ENCODE peak calls at places on chromosome X, in seven cellular contexts. T, W, J, P, G, N and R are unnamed samples.

GRCh38 chrX:105882581-105883275 is 60.4 kb downstream of the NRK start:
- DNase-seq in J (no peak), N (no peak), P (no peak), W (peak), T (no peak), G (no peak), R (no peak)

GRCh38 chrX:108223606-108224005 is 132.0 kb downstream of the ATG4A start:
- DNase-seq in J (no peak), T (no peak), W (no peak), N (no peak), G (no peak), P (no peak), R (no peak)

GRCh38 chrX:153970398-153971123 is 1.1 kb downstream of the HCFC1 start:
- DNase-seq in G (peak), J (peak), P (peak), T (no peak), W (peak), N (peak), R (no peak)

GRCh38 chrX:154517101-154517781 is 1.2 kb upstream of the FAM3A start:
- DNase-seq in J (peak), P (no peak), W (no peak), G (peak), T (no peak), N (no peak), R (no peak)

GRCh38 chrX:139204903-139205667 is 325.5 kb upstream of the F9 start:
- DNase-seq in N (peak), J (no peak), T (no peak), G (peak), W (no peak), P (peak), R (peak)

GRCh38 chrX:123859409-123859827 is 435 bp upstream of the XIAP start:
- DNase-seq in P (peak), G (peak), N (no peak), W (no peak), T (peak), J (no peak), R (no peak)

GRCh38 chrX:44872319-44872816 is 620 bp upstream of the KDM6A start:
- DNase-seq in P (no peak), W (peak), N (peak), G (no peak), J (no peak), T (no peak), R (peak)

GRCh38 chrX:21167028-21167427 is 207.2 kb upstream of the CNKSR2 start:
- DNase-seq in T (no peak), N (no peak), W (no peak), J (no peak), P (no peak), G (no peak), R (no peak)

GRCh38 chrX:44474410-44474809 is 68.2 kb downstream of the FUNDC1 start:
- DNase-seq in G (no peak), T (no peak), W (no peak), P (no peak), N (no peak), J (no peak), R (no peak)

GRCh38 chrX:34632404-34632803 is 24.7 kb downstream of the TMEM47 start:
- DNase-seq in J (no peak), T (no peak), N (no peak), W (no peak), P (no peak), G (no peak), R (no peak)

GRCh38 chrX:34629572-34629971 is 27.5 kb downstream of the TMEM47 start:
- DNase-seq in N (no peak), P (no peak), J (no peak), T (no peak), G (no peak), W (no peak), R (no peak)

GRCh38 chrX:34631826-34632225 is 25.3 kb downstream of the TMEM47 start:
- DNase-seq in W (peak), G (no peak), N (no peak), P (no peak), J (no peak), T (no peak), R (no peak)
- TF ChIP-seq RFX5 in W (no peak), G (no peak), N (no peak), P (no peak), J (no peak), T (no peak), R (no peak)

GRCh38 chrX:134256684-134257083 is 19.7 kb downstream of the CCDC160 start:
- DNase-seq in J (no peak), N (no peak), P (no peak), W (no peak), T (no peak), G (no peak), R (no peak)
- TF ChIP-seq RFX5 in J (no peak), N (no peak), P (no peak), W (no peak), T (no peak), G (no peak), R (no peak)

DNA sequence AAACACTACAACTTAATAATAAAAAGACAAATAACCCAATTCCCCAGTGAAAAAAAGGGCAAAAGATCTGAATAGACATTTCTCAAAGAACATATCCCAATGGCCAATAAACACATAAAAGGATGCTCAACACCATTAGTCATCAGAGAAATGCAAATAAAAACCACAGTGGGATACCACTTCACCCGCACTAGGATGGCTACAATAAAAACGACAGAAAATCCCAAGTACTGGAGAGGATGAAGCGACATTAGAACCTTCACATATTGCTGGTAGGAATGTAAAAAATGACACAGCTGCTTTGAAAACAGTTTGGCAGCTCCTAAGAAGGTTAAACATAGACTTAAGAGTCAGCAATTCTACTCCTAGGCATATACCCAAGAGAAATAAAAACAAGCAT is 140.6 kb upstream of the ARX start:
- DNase-seq in P (no peak), W (no peak), J (no peak), G (no peak), T (no peak), N (no peak), R (no peak)
- TF ChIP-seq RFX5 in P (no peak), W (no peak), J (no peak), G (no peak), T (no peak), N (no peak), R (no peak)

DNA sequence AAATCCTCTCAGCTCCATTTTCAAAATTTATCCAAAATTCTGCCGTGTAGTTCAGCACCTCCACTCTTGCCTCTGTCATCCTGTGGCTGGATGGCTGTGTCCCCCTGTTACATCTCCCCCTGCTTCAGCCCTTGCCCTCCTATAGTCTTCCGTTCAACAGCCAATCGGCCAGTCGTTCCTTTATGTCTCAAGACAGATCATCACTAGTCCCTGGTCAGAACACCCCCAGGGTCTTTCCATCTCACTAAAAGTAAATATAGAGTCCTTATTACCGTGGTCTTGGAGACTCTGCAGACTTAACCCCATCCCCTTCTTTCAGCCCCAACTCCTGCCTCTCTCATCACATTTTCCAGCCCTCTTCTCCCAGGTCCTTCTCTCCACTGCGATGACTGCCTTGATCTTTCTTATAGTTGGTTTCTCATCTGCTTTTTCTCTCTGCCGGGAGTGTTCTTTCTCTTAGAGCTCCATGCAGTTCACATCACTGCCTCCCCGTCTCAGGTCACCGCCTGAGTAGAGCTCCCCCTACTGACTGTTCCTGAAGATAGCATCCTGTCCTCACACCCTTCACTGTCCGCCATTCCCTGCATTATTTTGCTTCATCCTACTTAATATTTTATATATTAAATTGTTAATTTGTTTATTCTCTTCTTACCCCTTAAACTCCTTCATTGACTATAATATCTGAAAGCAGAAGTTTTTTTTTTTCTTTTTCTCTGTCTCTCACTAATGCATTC is 736.9 kb upstream of the MAGEB2 start:
- DNase-seq in G (peak), N (peak), P (peak), J (peak), T (peak), W (peak), R (peak)
- TF ChIP-seq RFX5 in G (no peak), N (no peak), P (no peak), J (no peak), T (no peak), W (no peak), R (no peak)

DNA sequence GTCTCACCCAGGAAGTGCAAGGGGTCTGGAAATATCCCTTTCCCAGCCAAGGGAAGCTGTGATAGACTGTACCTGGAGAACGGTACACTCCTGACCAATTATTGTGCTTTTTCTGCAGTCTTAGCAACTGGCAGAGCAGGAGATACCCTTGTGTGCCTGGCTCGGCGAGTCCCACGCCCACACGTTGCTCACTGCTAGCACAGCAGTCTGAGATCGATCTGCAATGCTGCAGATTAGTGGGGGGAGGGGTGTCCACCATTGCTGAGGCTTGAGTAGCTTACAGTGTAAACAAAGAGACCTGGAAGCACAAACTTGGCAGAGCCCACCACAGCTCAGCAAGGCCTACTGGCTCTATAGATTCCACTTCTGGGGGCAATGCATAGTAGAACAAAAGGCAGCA is 138.5 kb downstream of the CHRDL1 start:
- DNase-seq in J (no peak), W (no peak), N (no peak), T (no peak), P (no peak), G (no peak), R (no peak)
- TF ChIP-seq RFX5 in J (no peak), W (no peak), N (no peak), T (no peak), P (no peak), G (no peak), R (no peak)

DNA sequence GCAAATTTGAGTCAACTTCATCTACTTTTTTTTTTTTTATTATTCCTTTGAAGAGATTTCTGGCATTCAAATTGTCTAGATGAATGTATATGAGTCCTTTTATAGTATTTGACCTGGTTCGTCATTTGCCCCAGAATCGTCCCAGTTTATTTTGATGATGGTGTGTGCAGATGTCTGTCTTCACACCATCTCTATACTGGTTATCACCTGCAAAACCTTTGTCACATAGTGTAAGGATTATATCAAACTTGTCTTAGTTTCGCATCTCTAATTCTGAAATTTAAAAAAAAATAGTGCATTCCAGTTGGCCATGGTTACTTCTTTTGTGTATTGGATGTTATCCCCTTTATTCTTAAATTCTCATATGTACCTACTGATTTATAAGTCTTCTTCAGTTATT is 70.5 kb upstream of the CD99 start:
- DNase-seq in G (no peak), P (no peak), W (no peak), T (no peak), N (no peak), J (no peak), R (no peak)
- TF ChIP-seq RFX5 in G (no peak), P (no peak), W (no peak), T (no peak), N (no peak), J (no peak), R (no peak)

DNA sequence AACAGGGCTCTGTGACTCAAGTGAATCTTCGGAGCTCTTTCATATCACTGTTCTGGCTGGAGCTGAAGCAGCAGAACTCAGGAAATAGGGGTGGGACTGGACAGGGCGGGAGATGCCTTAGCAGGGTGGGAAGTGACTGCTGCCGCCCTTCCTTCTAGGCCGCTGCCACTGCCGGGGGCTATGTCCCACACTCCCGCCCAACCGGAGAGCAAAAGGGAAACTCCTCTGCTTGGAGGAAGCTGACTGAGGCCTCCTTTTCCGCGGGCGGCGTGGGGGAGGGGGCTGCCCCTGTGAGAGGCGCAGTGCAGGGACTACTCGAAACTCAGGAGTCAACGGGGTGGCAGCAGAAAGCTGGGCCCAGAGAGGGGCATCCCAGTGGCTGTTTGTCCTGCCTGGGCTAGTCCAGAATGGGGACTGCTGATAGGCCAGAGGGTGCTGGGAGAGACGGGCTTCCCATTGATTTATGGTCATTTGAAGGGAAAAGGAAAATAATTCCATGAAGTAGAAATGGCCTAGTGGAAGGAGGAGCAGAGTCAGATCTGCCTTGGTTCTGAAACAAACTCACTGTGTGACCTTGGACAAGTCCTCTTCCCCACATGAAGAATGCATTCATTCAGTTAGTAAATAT is 36.9 kb downstream of the STARD8 start:
- DNase-seq in W (no peak), G (peak), N (peak), J (no peak), P (no peak), T (no peak), R (no peak)
- TF ChIP-seq RFX5 in W (no peak), G (no peak), N (no peak), J (no peak), P (no peak), T (no peak), R (no peak)

GRCh38 chrX:39310925-39311324 is 509.7 kb downstream of the MID1IP1 start:
- DNase-seq in W (no peak), T (no peak), J (no peak), N (no peak), P (no peak), G (no peak), R (no peak)

GRCh38 chrX:39309018-39309620 is 507.9 kb downstream of the MID1IP1 start:
- DNase-seq in J (no peak), P (no peak), W (no peak), T (no peak), N (no peak), G (no peak), R (peak)

GRCh38 chrX:39308126-39308525 is 506.9 kb downstream of the MID1IP1 start:
- DNase-seq in P (no peak), J (no peak), W (no peak), T (no peak), N (no peak), G (no peak), R (no peak)

GRCh38 chrX:39311646-39312045 is 510.4 kb downstream of the MID1IP1 start:
- DNase-seq in T (no peak), J (no peak), W (no peak), G (no peak), N (no peak), P (no peak), R (no peak)

GRCh38 chrX:39309721-39310152 is 508.5 kb downstream of the MID1IP1 start:
- DNase-seq in G (no peak), T (no peak), N (no peak), P (peak), J (no peak), W (no peak), R (peak)
- TF ChIP-seq RFX5 in G (no peak), T (no peak), N (no peak), P (no peak), J (no peak), W (no peak), R (no peak)